ENCODE peak calls at places on chromosome 9, in four cellular contexts. E, U, O and P are unnamed samples.

GRCh38 chr9:120924698-120925534 is 1.7 kb downstream of the TRAF1 start:
- DNase-seq in O (no peak), U (no peak), E (no peak), P (no peak)

GRCh38 chr9:127158995-127159801 is 36.8 kb upstream of the ANGPTL2 start:
- DNase-seq in E (no peak), U (peak), O (peak), P (peak)

GRCh38 chr9:14652729-14653377 is 40.4 kb downstream of the ZDHHC21 start:
- DNase-seq in O (peak), U (peak), E (no peak), P (peak)

GRCh38 chr9:105194234-105194633 is 50.2 kb upstream of the SLC44A1 start:
- DNase-seq in U (no peak), E (no peak), O (no peak), P (no peak)

GRCh38 chr9:131635285-131635684 is 90.0 kb downstream of the PRRT1B start:
- DNase-seq in O (peak), U (peak), E (no peak), P (peak)

GRCh38 chr9:120408680-120409258 is 171.2 kb downstream of the CDK5RAP2 start:
- DNase-seq in U (no peak), O (no peak), E (no peak), P (no peak)

GRCh38 chr9:38284768-38285080 is 107.8 kb upstream of the ALDH1B1 start:
- DNase-seq in O (no peak), E (no peak), U (no peak), P (no peak)

GRCh38 chr9:128310461-128310860 is 11.8 kb downstream of the TRUB2 start:
- DNase-seq in E (no peak), O (no peak), U (no peak), P (no peak)

GRCh38 chr9:33082135-33082534 is 5.7 kb upstream of the SMU1 start:
- DNase-seq in O (peak), U (no peak), E (no peak), P (no peak)

GRCh38 chr9:101791938-101792337 is 53.5 kb upstream of the GRIN3A start:
- DNase-seq in O (peak), U (peak), E (no peak), P (peak)

GRCh38 chr9:112890106-112891081 is at the start of gene SLC46A2:
- DNase-seq in U (no peak), O (no peak), E (no peak), P (no peak)

GRCh38 chr9:16023466-16023865 is 470.6 kb downstream of the CCDC171 start:
- DNase-seq in U (no peak), O (no peak), E (no peak), P (no peak)

GRCh38 chr9:87829756-87830155 is 52.9 kb upstream of the SPATA31E1 start:
- DNase-seq in O (no peak), E (no peak), U (no peak), P (no peak)

GRCh38 chr9:130450344-130451003 is 5.7 kb downstream of the ASS1 start:
- DNase-seq in U (no peak), E (no peak), O (peak), P (no peak)

GRCh38 chr9:112384219-112384618 is 4.3 kb downstream of the HSDL2 start:
- DNase-seq in O (no peak), E (no peak), U (no peak), P (no peak)

GRCh38 chr9:101432171-101432570 is 3.4 kb downstream of the ALDOB start:
- DNase-seq in O (no peak), E (no peak), U (no peak), P (no peak)

GRCh38 chr9:81871695-81872094 is 56.5 kb upstream of the SPATA31D4 start:
- DNase-seq in O (no peak), U (no peak), E (no peak), P (peak)

GRCh38 chr9:113669523-113670115 is 206.1 kb downstream of the RGS3 start:
- DNase-seq in U (no peak), O (no peak), E (no peak), P (no peak)

GRCh38 chr9:76194896-76195295 is 199.3 kb downstream of the RFK start:
- DNase-seq in O (no peak), E (no peak), U (no peak), P (no peak)

GRCh38 chr9:112540800-112541199 is 54.2 kb downstream of the KIAA1958 start:
- DNase-seq in U (no peak), O (no peak), E (no peak), P (no peak)

GRCh38 chr9:89374176-89374575 is 55.9 kb downstream of the SECISBP2 start:
- DNase-seq in U (no peak), E (no peak), O (no peak), P (no peak)

GRCh38 chr9:76741524-76741923 is 22.7 kb upstream of the PCA3 start:
- DNase-seq in U (no peak), O (no peak), E (no peak), P (no peak)

GRCh38 chr9:90770927-90771326 is 30.7 kb upstream of the SYK start:
- DNase-seq in E (no peak), U (no peak), O (no peak), P (no peak)

GRCh38 chr9:89426389-89426961 is 71.4 kb downstream of the SEMA4D start:
- DNase-seq in O (no peak), E (peak), U (no peak), P (no peak)

GRCh38 chr9:5698810-5699556 is 70.1 kb downstream of the RIC1 start:
- DNase-seq in E (no peak), U (no peak), O (no peak), P (no peak)

GRCh38 chr9:101408374-101409078 is 9.9 kb downstream of the ZNF189 start:
- DNase-seq in E (no peak), O (no peak), U (no peak), P (peak)

GRCh38 chr9:107612136-107612535 is 122.6 kb upstream of the KLF4 start:
- DNase-seq in E (no peak), U (no peak), O (no peak), P (no peak)

GRCh38 chr9:72396247-72397091 is 31.5 kb upstream of the ZFAND5 start:
- DNase-seq in E (no peak), U (no peak), O (peak), P (peak)
- TF ChIP-seq POLR2AphosphoS2 in E (no peak), U (no peak), O (no peak), P (no peak)

GRCh38 chr9:34990908-34991832 is 1.6 kb downstream of the DNAJB5 start:
- DNase-seq in O (no peak), E (no peak), U (no peak), P (no peak)

GRCh38 chr9:34988218-34989055 is 1.1 kb upstream of the DNAJB5 start:
- DNase-seq in E (no peak), U (no peak), O (no peak), P (no peak)

GRCh38 chr9:34987160-34988040 is 2.1 kb upstream of the DNAJB5 start:
- DNase-seq in U (no peak), O (no peak), E (no peak), P (no peak)

GRCh38 chr9:34989946-34990635 is 546 bp downstream of the DNAJB5 start:
- DNase-seq in E (no peak), O (no peak), U (peak), P (no peak)

DNA sequence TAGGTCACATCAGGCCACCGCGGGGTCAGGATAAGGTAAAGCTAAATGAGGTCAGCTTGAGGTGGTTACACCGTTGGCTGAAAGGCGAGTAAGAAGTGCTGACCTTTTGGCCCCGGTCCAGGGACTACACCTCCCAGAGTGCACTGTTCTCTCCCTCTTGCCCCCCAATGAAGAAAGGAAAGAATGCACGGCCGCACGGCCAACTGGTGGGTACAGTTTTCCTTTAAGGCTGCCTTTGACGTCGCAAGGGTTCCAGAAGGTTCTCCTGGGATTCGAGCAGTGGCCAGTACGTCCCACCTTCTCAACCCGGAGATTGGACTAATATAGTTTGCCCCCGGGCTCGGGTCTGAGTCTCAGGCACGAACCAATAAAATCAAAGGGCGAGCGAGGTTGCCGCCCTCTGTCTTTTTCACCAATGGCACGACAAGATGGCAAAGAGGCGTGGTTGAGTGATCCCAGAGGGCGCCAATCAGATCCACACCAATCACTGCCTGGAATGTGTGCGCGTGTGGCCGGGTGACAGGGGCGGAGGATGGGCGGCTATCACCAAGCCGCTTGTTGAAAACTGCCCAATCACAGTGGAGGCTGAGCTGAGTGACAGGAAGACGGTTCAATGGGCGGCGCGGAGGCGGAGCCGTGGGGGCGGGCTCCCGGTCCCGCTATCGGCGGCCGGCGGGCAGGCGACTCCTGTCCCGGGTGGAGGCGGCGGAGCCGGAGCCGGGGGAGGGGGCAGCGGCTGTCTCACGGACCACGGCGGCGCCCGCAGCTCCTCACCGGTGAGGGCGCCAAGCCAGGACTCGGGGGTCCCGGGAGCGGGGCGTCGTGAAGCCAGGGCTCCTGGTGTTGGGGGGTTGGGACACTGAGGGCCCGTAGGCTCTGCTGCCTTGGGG is at the start of gene DNAJB5:
- DNase-seq in O (peak), E (peak), U (peak), P (peak)
- TF ChIP-seq REST in O (no peak), E (no peak), U (no peak), P (no peak)

GRCh38 chr9:91771864-91772263 is 178.2 kb downstream of the ROR2 start:
- DNase-seq in O (no peak), E (no peak), U (no peak), P (no peak)

GRCh38 chr9:91770229-91770628 is 179.8 kb downstream of the ROR2 start:
- DNase-seq in E (no peak), U (no peak), O (no peak), P (no peak)

GRCh38 chr9:91773166-91773565 is 176.9 kb downstream of the ROR2 start:
- DNase-seq in O (no peak), U (no peak), E (no peak), P (no peak)

GRCh38 chr9:91768977-91769916 is 180.8 kb downstream of the ROR2 start:
- DNase-seq in U (no peak), O (no peak), E (no peak), P (no peak)

DNA sequence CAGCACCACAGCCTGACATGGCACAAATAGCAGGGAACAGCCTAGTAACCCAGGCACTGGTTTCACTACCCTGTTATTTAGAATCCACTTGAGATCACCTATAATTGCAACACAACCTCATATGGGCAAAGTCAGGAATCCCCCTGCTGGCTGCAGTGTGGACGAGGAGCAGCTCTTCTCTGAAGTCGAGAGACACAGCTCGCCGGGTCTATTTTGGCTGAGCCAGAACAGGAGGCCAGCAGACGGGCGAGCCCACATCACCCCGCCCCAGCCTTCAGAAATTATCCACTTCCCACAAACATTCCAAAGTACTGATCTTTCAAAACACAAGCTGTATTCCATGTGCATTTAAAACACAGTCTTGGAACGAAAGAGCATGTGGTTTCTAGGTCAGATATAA is 179.0 kb downstream of the ROR2 start:
- DNase-seq in O (no peak), U (no peak), E (no peak), P (no peak)
- TF ChIP-seq POLR2AphosphoS2 in O (no peak), U (no peak), E (no peak), P (no peak)

DNA sequence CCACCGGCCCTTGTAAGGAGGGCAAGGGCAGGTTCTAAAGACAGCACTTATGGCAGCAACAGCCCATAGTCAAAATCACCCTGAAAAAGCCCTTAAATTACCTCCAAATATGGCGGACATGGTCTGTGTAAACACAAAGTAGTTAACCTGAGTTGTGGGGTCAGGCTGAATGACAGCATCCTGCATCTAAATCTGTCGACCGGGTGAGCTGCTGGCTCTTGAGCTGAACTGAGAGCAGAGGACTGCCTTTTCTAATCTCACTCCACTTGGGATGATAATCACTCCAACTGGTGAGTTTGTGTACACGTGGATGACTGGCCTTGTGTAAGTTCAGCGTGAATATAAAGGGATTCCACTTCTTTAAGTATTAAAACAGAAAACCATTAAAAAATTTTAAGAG is 249.5 kb downstream of the DENND1A start:
- DNase-seq in E (no peak), U (no peak), O (no peak), P (no peak)
- TF ChIP-seq REST in E (no peak), U (no peak), O (no peak), P (no peak)

GRCh38 chr9:70486127-70486526 is 71.7 kb upstream of the KLF9 start:
- DNase-seq in O (no peak), E (no peak), U (no peak), P (no peak)

GRCh38 chr9:70488793-70489105 is 74.3 kb upstream of the KLF9 start:
- DNase-seq in E (no peak), U (no peak), O (no peak), P (no peak)

GRCh38 chr9:70488098-70488792 is 73.8 kb upstream of the KLF9 start:
- DNase-seq in E (no peak), O (no peak), U (no peak), P (no peak)

GRCh38 chr9:70484232-70485130 is 70.0 kb upstream of the KLF9 start:
- DNase-seq in U (peak), E (no peak), O (peak), P (peak)

DNA sequence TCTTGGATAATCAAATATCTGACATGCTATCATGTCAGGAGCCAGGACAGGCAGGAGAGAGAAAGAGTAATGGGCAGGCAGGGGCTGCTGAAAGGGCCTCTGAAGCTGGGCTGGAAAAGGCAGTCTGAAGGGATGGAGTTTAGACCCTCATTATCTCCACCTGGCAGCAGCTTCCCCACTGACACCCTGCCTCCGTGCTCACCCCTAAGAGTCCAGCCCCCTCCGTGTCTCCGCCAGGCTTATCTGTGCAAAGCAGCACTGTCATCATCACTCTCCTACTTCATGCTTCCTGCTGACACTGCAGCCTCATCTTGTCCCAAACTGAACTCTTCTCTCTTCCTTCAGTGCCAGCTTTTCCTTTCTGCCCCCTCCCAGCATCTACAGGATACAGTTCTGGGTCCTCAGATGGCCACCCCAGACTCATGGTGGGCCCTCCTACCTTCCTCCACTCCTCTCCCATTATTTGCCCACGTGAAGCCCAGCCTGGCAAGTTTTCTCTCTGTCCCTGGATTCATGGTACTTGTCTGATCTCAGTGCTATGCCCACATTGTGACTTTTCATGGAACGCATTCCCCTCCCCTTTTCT is 70.9 kb upstream of the KLF9 start:
- DNase-seq in E (no peak), O (no peak), U (peak), P (no peak)
- TF ChIP-seq POLR2AphosphoS2 in E (no peak), O (no peak), U (no peak), P (no peak)

GRCh38 chr9:35079426-35080341 is at the start of gene FANCG:
- DNase-seq in U (peak), O (peak), E (peak), P (peak)
- TF ChIP-seq REST in U (peak), O (no peak), E (no peak), P (peak)

GRCh38 chr9:135029871-135030710 is 57.4 kb upstream of the OLFM1 start:
- DNase-seq in E (no peak), O (no peak), U (no peak), P (no peak)
- TF ChIP-seq POLR2AphosphoS2 in E (no peak), O (no peak), U (no peak), P (no peak)